ENCODE peak calls at places on chromosomes 7 and 10, in ten cellular contexts. B is AG09309, O is GM10248, L is NCI-H1417, E is mesothelial cell of epicardium, A is Right ventricle myocardium inferior, U is MV-4-11, J is SHP77, Q is psoas muscle, W is AG04450. D is an unnamed sample.
A peak's percentile ranks its signal among the peaks of the same experiment; 100 is the strongest.

GRCh38 chr7:50262916-50263690 is 41.4 kb upstream of the IKZF1 start:
- DNase-seq in B (no peak), O (no peak), L (no peak), E (no peak), A (no peak), U (peak; percentile 81), J (no peak), Q (no peak), W (no peak), D (no peak)

GRCh38 chr10:26480909-26481703 is 43.0 kb downstream of the APBB1IP start:
- DNase-seq in B (no peak), O (no peak), L (no peak), E (no peak), A (no peak), U (peak; percentile 98), J (no peak), Q (no peak), W (no peak), D (no peak)

GRCh38 chr7:75971961-75972763 is 22.2 kb downstream of the TMEM120A start:
- DNase-seq in B (no peak), O (no peak), L (no peak), E (no peak), A (peak; percentile 89), U (peak; percentile 96), J (peak; percentile 16), Q (peak; percentile 82), W (no peak), D (no peak)

GRCh38 chr7:46131916-46132795 is 211.1 kb upstream of the IGFBP3 start:
- DNase-seq in B (no peak), O (no peak), L (no peak), E (no peak), A (no peak), U (no peak), J (no peak), Q (no peak), W (no peak), D (no peak)

GRCh38 chr10:36608866-36609265 is 516.5 kb upstream of the ANKRD30A start:
- DNase-seq in B (no peak), O (no peak), L (no peak), E (no peak), A (no peak), U (no peak), J (no peak), Q (no peak), W (no peak), D (no peak)

GRCh38 chr10:80660736-80661135 is 123.0 kb downstream of the SH2D4B start:
- DNase-seq in B (no peak), O (no peak), L (no peak), E (no peak), A (no peak), U (peak; percentile 89), J (no peak), Q (no peak), W (no peak), D (no peak)

GRCh38 chr10:59376817-59377340 is 14.5 kb upstream of the FAM13C start:
- DNase-seq in B (no peak), O (no peak), L (no peak), E (no peak), A (no peak), U (no peak), J (no peak), Q (no peak), W (no peak), D (no peak)

GRCh38 chr10:12235116-12235694 is 39.2 kb downstream of the CDC123 start:
- DNase-seq in B (no peak), O (no peak), L (no peak), E (no peak), A (no peak), U (no peak), J (no peak), Q (no peak), W (no peak), D (no peak)

GRCh38 chr10:129035052-129035805 is 431.8 kb upstream of the MGMT start:
- DNase-seq in B (no peak), O (no peak), L (no peak), E (no peak), A (no peak), U (peak; percentile 58), J (no peak), Q (no peak), W (no peak), D (no peak)

GRCh38 chr10:11329055-11329673 is 282.3 kb downstream of the USP6NL start:
- DNase-seq in B (no peak), O (no peak), L (no peak), E (no peak), A (no peak), U (peak; percentile 77), J (no peak), Q (no peak), W (no peak), D (no peak)

GRCh38 chr7:44693641-44694313 is 54.9 kb upstream of the ZMIZ2 start:
- DNase-seq in B (peak; percentile 52), O (no peak), L (no peak), E (no peak), A (peak; percentile 73), U (no peak), J (no peak), Q (peak; percentile 76), W (peak; percentile 29), D (peak; percentile 68)